ENCODE peak calls at places on chromosomes 4 and X, in nine cellular contexts. P is AG09319; R is T-helper 2 cell; U is hypothalamus; X is skeletal muscle cell; L is iPS-NIHi11; W is stimulated activated CD4-positive, alpha-beta T cell treated with anti-CD3 and anti-CD28 coated beads, Interleukin-15, amount 100 ng/mL, for 1 hour; G is WERI-Rb-1; Y is AG04449. C is an unnamed sample.

GRCh38 chrX:43881410-43882293 is 598 bp downstream of the MAOB start:
- DNase-seq in R (no peak), X (no peak), P (no peak), G (no peak), U (no peak), L (no peak), Y (no peak), W (no peak), C (no peak)

GRCh38 chr4:19623866-19624265 is 627.8 kb upstream of the SLIT2 start:
- DNase-seq in R (no peak), Y (no peak), G (no peak), U (no peak), L (no peak), W (no peak), X (no peak), P (no peak), C (no peak)

GRCh38 chr4:125266901-125267601 is 47.7 kb upstream of the FAT4 start:
- DNase-seq in G (no peak), X (peak), R (no peak), W (no peak), L (no peak), Y (peak), P (peak), U (no peak), C (peak)

GRCh38 chrX:69510137-69510715 is 6.1 kb downstream of the NALF2 start:
- DNase-seq in R (no peak), P (no peak), G (no peak), L (no peak), W (no peak), Y (no peak), X (no peak), U (no peak), C (no peak)

GRCh38 chr4:6613676-6614651 is 26.5 kb upstream of the MRFAP1 start:
- DNase-seq in P (no peak), W (no peak), R (no peak), G (no peak), L (no peak), Y (no peak), X (no peak), U (no peak), C (no peak)

GRCh38 chr4:56656346-56656643 is 24.8 kb downstream of the HOPX start:
- DNase-seq in U (no peak), G (peak), X (no peak), P (no peak), W (peak), L (peak), R (peak), Y (no peak), C (no peak)

GRCh38 chrX:20863649-20864048 is 510.6 kb upstream of the CNKSR2 start:
- DNase-seq in L (no peak), G (no peak), U (no peak), P (no peak), Y (no peak), X (no peak), W (no peak), R (no peak), C (no peak)

GRCh38 chrX:68978211-68978780 is 149.5 kb downstream of the EFNB1 start:
- DNase-seq in W (no peak), U (no peak), X (no peak), Y (no peak), G (no peak), L (peak), R (no peak), P (peak), C (no peak)

GRCh38 chrX:32852203-32852602 is 359.1 kb downstream of the DMD start:
- DNase-seq in P (no peak), L (no peak), R (no peak), G (no peak), X (no peak), Y (no peak), W (no peak), U (no peak), C (no peak)

GRCh38 chr4:183249854-183250253 is 70.2 kb downstream of the CLDN22 start:
- DNase-seq in X (no peak), Y (no peak), L (peak), G (peak), U (no peak), W (no peak), P (no peak), R (no peak), C (no peak)

GRCh38 chrX:48891402-48892288 is 5.9 kb downstream of the TIMM17B start:
- DNase-seq in Y (no peak), L (peak), W (peak), U (peak), R (peak), X (peak), G (peak), P (peak), C (peak)

GRCh38 chr4:39745920-39746319 is 48.0 kb downstream of the UBE2K start:
- DNase-seq in U (no peak), L (no peak), P (no peak), Y (no peak), R (no peak), W (no peak), X (no peak), G (no peak), C (no peak)

GRCh38 chr4:168098257-168098717 is 6.0 kb downstream of the ANXA10 start:
- DNase-seq in P (no peak), U (no peak), X (no peak), G (no peak), L (no peak), W (no peak), R (no peak), Y (no peak), C (peak)

GRCh38 chr4:1204828-1205591 is 32.6 kb upstream of the SPON2 start:
- DNase-seq in R (no peak), L (peak), Y (no peak), X (no peak), U (no peak), P (no peak), W (no peak), G (peak), C (no peak)

GRCh38 chr4:93475730-93476129 is 352.8 kb upstream of the ATOH1 start:
- DNase-seq in W (no peak), L (no peak), G (no peak), P (no peak), R (no peak), X (no peak), U (no peak), Y (no peak), C (no peak)

GRCh38 chr4:159725571-159725970 is 622.7 kb downstream of the RAPGEF2 start:
- DNase-seq in U (no peak), P (no peak), X (no peak), L (no peak), G (no peak), Y (no peak), R (no peak), W (no peak), C (no peak)

GRCh38 chr4:7027284-7027683 is 15.9 kb upstream of the TADA2B start:
- DNase-seq in P (no peak), L (no peak), G (no peak), U (no peak), Y (no peak), X (no peak), R (no peak), W (no peak), C (no peak)

GRCh38 chrX:11059923-11060322 is 51.2 kb upstream of the HCCS start:
- DNase-seq in G (no peak), U (no peak), Y (no peak), W (no peak), R (no peak), L (no peak), P (no peak), X (peak), C (no peak)

GRCh38 chr4:128718793-128719192 is 90.7 kb upstream of the JADE1 start:
- DNase-seq in W (no peak), L (no peak), Y (peak), P (peak), U (no peak), R (no peak), G (no peak), X (no peak), C (no peak)

GRCh38 chrX:154378059-154378798 is 866 bp upstream of the EMD start:
- DNase-seq in L (no peak), R (peak), Y (no peak), G (no peak), U (no peak), X (no peak), P (no peak), W (peak), C (no peak)

GRCh38 chrX:2134782-2135181 is 366.0 kb downstream of the DHRSX start:
- DNase-seq in U (no peak), G (no peak), R (no peak), W (no peak), X (no peak), L (no peak), P (no peak), Y (no peak), C (no peak)

GRCh38 chr4:151743128-151743854 is 17.5 kb downstream of the GATB start:
- DNase-seq in R (no peak), W (no peak), P (no peak), Y (no peak), L (no peak), U (no peak), G (no peak), X (no peak), C (no peak)

GRCh38 chr4:149765630-149766029 is 50.0 kb downstream of the IQCM start:
- DNase-seq in L (no peak), Y (no peak), P (no peak), X (peak), G (no peak), R (no peak), W (no peak), U (no peak), C (no peak)

GRCh38 chr4:189850239-189850856 is 90.3 kb upstream of the FRG1 start:
- DNase-seq in G (no peak), X (no peak), P (no peak), Y (no peak), U (no peak), W (no peak), R (no peak), L (no peak), C (no peak)

GRCh38 chr4:36269533-36269932 is 11.9 kb upstream of the DTHD1 start:
- DNase-seq in Y (no peak), U (no peak), G (no peak), W (no peak), L (no peak), X (no peak), R (no peak), P (no peak), C (no peak)

GRCh38 chr4:15479089-15479912 is 9.6 kb downstream of the CC2D2A start:
- DNase-seq in Y (peak), U (peak), X (peak), R (no peak), W (no peak), L (peak), P (peak), G (peak), C (peak)

GRCh38 chr4:41196633-41197332 is 17.6 kb downstream of the APBB2 start:
- DNase-seq in U (no peak), R (no peak), Y (no peak), P (no peak), X (no peak), L (no peak), W (no peak), G (no peak), C (no peak)

GRCh38 chr4:67035501-67035900 is 509.8 kb downstream of the CENPC start:
- DNase-seq in L (no peak), Y (no peak), P (no peak), X (peak), W (no peak), G (no peak), U (no peak), R (no peak), C (peak)